ENCODE peak calls at places on chromosomes 13 and 19, in four cellular contexts. J, U, R and W are unnamed samples.
A peak's percentile ranks its signal among the peaks of the same experiment; 100 is the strongest.

GRCh38 chr19:23286477-23286876 is 36.3 kb upstream of the ZNF724 start:
- DNase-seq in J (no peak), R (no peak), U (peak; percentile 50), W (no peak)

GRCh38 chr13:96817336-96817941 is 176.8 kb downstream of the OXGR1 start:
- DNase-seq in J (no peak), U (no peak), R (peak; percentile 3), W (peak; percentile 6)

GRCh38 chr13:75400775-75401174 is 81.2 kb downstream of the TBC1D4 start:
- DNase-seq in J (no peak), U (no peak), R (no peak), W (peak; percentile 45)

GRCh38 chr13:23022667-23023066 is 158.1 kb upstream of the SGCG start:
- DNase-seq in J (no peak), R (no peak), U (no peak), W (no peak)

GRCh38 chr19:56111601-56112312 is 9.3 kb downstream of the ZNF787 start:
- DNase-seq in U (no peak), J (no peak), R (no peak), W (peak; percentile 45)

GRCh38 chr13:51772781-51773180 is 31.2 kb downstream of the DHRS12 start:
- DNase-seq in J (no peak), U (no peak), R (no peak), W (no peak)

GRCh38 chr19:56189785-56190184 is 7.8 kb downstream of the ZSCAN5B start:
- DNase-seq in J (no peak), U (no peak), R (peak; percentile 41), W (no peak)

GRCh38 chr19:3398114-3398899 is 31.9 kb downstream of the NFIC start:
- DNase-seq in J (no peak), R (no peak), U (peak; percentile 36), W (peak; percentile 77)

GRCh38 chr13:76884167-76884566 is 2.0 kb downstream of the KCTD12 start:
- DNase-seq in U (peak; percentile 59), R (no peak), J (no peak), W (no peak)

GRCh38 chr13:21670006-21670882 is 629 bp upstream of the FGF9 start:
- DNase-seq in U (peak; percentile 71), J (no peak), R (peak; percentile 65), W (no peak)

GRCh38 chr13:41032646-41033396 is 13.7 kb upstream of the ELF1 start:
- DNase-seq in J (no peak), R (no peak), U (no peak), W (no peak)

GRCh38 chr13:43905435-43906031 is 25.8 kb downstream of the LACC1 start:
- DNase-seq in R (peak; percentile 52), J (no peak), U (no peak), W (peak; percentile 55)

GRCh38 chr13:50991624-50992610 is 82.3 kb downstream of the RNASEH2B start:
- DNase-seq in U (no peak), J (peak; percentile 23), R (no peak), W (no peak)

GRCh38 chr13:35826626-35827254 is 304.4 kb downstream of the DCLK1 start:
- DNase-seq in J (no peak), U (peak; percentile 73), R (peak; percentile 48), W (no peak)

GRCh38 chr19:49808762-49809154 is 4.3 kb downstream of the FUZ start:
- DNase-seq in J (no peak), R (peak; percentile 92), U (peak; percentile 99), W (peak; percentile 59)

GRCh38 chr13:101453784-101454201 is 1.3 kb downstream of the ITGBL1 start:
- DNase-seq in R (no peak), J (no peak), U (peak; percentile 61), W (no peak)

GRCh38 chr19:1103691-1104451 is at the start of gene GPX4:
- DNase-seq in J (peak; percentile 96), U (peak; percentile 98), R (peak; percentile 100), W (peak; percentile 96)

GRCh38 chr19:40550951-40551350 is 25.7 kb upstream of the SHKBP1 start:
- DNase-seq in J (no peak), R (no peak), U (no peak), W (no peak)

GRCh38 chr13:34913040-34913439 is 29.0 kb upstream of the NBEA start:
- DNase-seq in U (peak; percentile 34), J (no peak), R (no peak), W (no peak)

GRCh38 chr13:113875429-113875815 is 11.5 kb upstream of the GAS6 start:
- DNase-seq in J (no peak), R (no peak), U (no peak), W (no peak)

GRCh38 chr19:49129238-49129583 is 9.9 kb downstream of the PPFIA3 start:
- DNase-seq in J (no peak), U (peak; percentile 74), R (peak; percentile 95), W (no peak)

GRCh38 chr13:40679586-40679985 is 13.1 kb upstream of the FOXO1 start:
- DNase-seq in U (no peak), R (no peak), J (no peak), W (no peak)

GRCh38 chr19:44848036-44848804 is 2.1 kb downstream of the NECTIN2 start:
- DNase-seq in U (peak; percentile 38), R (peak; percentile 41), J (no peak), W (no peak)
- TF ChIP-seq TCF7 in U (no peak), R (no peak), J (no peak), W (no peak)

GRCh38 chr19:10686193-10686592 is 15.0 kb upstream of the QTRT1 start:
- DNase-seq in J (no peak), R (no peak), U (no peak), W (no peak)
- TF ChIP-seq TCF7 in J (no peak), R (no peak), U (no peak), W (no peak)

DNA sequence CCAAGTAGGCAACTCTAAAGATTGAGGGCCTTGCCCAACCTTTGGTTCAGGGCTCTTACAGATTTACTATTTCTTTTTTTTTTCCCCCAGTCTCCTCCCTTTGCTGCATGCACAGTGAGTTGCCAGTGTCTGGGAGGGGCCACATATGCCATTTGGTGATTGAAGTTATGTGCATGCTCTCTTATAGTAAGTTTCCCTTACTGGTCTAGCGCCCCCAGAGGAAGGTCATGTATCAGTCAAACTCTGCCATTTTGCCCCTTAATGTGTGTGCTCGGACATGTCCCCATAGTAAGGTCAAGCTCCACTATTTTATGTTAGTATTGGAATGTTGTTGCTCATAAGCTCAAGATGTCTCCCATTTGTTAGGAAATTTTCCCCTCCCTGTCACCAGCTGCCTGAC is 1138.0 kb upstream of the SLC10A2 start:
- DNase-seq in R (no peak), U (no peak), J (no peak), W (no peak)
- TF ChIP-seq TCF7 in R (no peak), U (no peak), J (no peak), W (no peak)

GRCh38 chr19:52391135-52391534 is 6.5 kb upstream of the ZNF528 start:
- DNase-seq in R (peak; percentile 9), J (no peak), U (peak; percentile 24), W (no peak)
- TF ChIP-seq TCF7 in R (no peak), J (no peak), U (no peak), W (no peak)

GRCh38 chr19:12763100-12763499 is 11.5 kb downstream of the BEST2 start:
- DNase-seq in J (no peak), R (no peak), U (no peak), W (no peak)
- TF ChIP-seq TCF7 in J (no peak), R (no peak), U (no peak), W (no peak)

GRCh38 chr19:51687791-51688664 is 5.1 kb upstream of the SPACA6 start:
- DNase-seq in U (peak; percentile 64), J (no peak), R (peak; percentile 67), W (no peak)

GRCh38 chr19:51688665-51689571 is 4.2 kb upstream of the SPACA6 start:
- DNase-seq in U (peak; percentile 81), R (peak; percentile 87), J (no peak), W (peak; percentile 61)

GRCh38 chr19:51690359-51691121 is 2.6 kb upstream of the SPACA6 start:
- DNase-seq in U (peak; percentile 76), R (peak; percentile 94), J (no peak), W (no peak)

GRCh38 chr19:51691122-51692064 is 1.7 kb upstream of the SPACA6 start:
- DNase-seq in U (peak; percentile 25), R (no peak), J (no peak), W (no peak)

DNA sequence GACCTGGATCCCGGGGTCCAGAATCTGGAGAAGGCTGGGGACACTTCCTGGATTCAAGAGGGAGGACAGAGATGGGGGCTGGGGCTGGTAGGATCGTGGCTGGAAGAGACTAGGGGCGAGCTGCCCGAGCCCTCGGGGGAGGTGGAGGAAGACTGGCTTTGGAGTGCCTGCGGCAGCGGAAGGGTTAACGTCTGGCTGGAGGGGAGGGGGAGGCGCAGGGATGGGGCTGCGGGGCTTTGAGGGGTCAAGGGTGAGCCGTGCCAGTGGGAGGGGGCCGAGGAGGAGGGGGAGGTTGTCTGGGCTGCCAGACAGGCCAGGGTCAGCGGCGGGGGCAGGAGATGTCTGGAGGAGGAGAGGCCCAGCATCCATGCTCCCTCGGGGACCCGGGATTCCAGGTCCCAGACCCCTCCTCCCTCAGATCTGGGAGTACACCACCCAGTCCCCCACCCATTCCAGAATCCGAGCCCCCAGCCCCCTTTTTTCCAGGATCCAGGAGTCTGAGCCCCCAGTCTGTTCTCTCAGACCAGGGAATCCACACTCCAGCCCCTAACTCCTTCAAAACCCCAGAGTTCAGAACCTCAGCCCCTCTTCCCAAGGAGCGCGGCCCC is 3.3 kb upstream of the SPACA6 start:
- DNase-seq in J (no peak), U (peak; percentile 77), R (peak; percentile 75), W (no peak)
- TF ChIP-seq TCF7 in J (no peak), U (no peak), R (no peak), W (no peak)

GRCh38 chr13:98957731-98958442 is 20.0 kb downstream of the DOCK9 start:
- DNase-seq in U (no peak), R (no peak), J (no peak), W (no peak)

GRCh38 chr13:98951266-98951665 is 26.6 kb downstream of the DOCK9 start:
- DNase-seq in J (no peak), U (no peak), R (no peak), W (no peak)

GRCh38 chr13:98950705-98951104 is 27.2 kb downstream of the DOCK9 start:
- DNase-seq in J (no peak), R (no peak), U (no peak), W (no peak)

GRCh38 chr13:98955336-98955735 is 22.5 kb downstream of the DOCK9 start:
- DNase-seq in U (no peak), J (no peak), R (no peak), W (no peak)

GRCh38 chr13:98954313-98954712 is 23.6 kb downstream of the DOCK9 start:
- DNase-seq in U (no peak), J (no peak), R (no peak), W (no peak)
- TF ChIP-seq TCF7 in U (no peak), J (no peak), R (no peak), W (no peak)

GRCh38 chr13:29707876-29708543 is 112.5 kb upstream of the SLC7A1 start:
- DNase-seq in U (peak; percentile 81), R (peak; percentile 52), J (no peak), W (peak; percentile 44)
- TF ChIP-seq TCF7 in U (no peak), R (no peak), J (no peak), W (no peak)

GRCh38 chr13:79056706-79057105 is 349.3 kb downstream of the RBM26 start:
- DNase-seq in U (peak; percentile 29), J (no peak), R (no peak), W (no peak)
- TF ChIP-seq TCF7 in U (no peak), J (no peak), R (no peak), W (no peak)